ENCODE peak calls at places on chromosomes 5 and 9, in nine cellular contexts. C is NCI-H748 treated with DMSO at 0.1 percent for 48 hours; K is effector memory CD4-positive, alpha-beta T cell; T is neuronal stem cell; A is H4; N is gastrocnemius medialis; J is activated CD4-positive, alpha-beta T cell treated with anti-CD3 and anti-CD28 coated beads, Interleukin-2, amount 10 ng/mL, durations not matched to agents 7 days and 5 days; Q is heart right ventricle; P is NCI-H1436. V is an unnamed sample.

GRCh38 chr5:90000351-90000750 is 409.2 kb downstream of the CETN3 start:
- DNase-seq in C (no peak), K (no peak), T (no peak), A (no peak), N (no peak), J (no peak), Q (no peak), P (no peak), V (no peak)

GRCh38 chr9:108467653-108468324 is 388.0 kb downstream of the ACTL7B start:
- DNase-seq in C (no peak), K (no peak), T (no peak), A (no peak), N (no peak), J (no peak), Q (no peak), P (no peak), V (no peak)

GRCh38 chr9:95073918-95074317 is 243.6 kb downstream of the FANCC start:
- DNase-seq in C (no peak), K (no peak), T (no peak), A (no peak), N (no peak), J (no peak), Q (no peak), P (no peak), V (no peak)

GRCh38 chr5:122421379-122422081 is 109.5 kb downstream of the SNCAIP start:
- DNase-seq in C (no peak), K (no peak), T (no peak), A (no peak), N (no peak), J (no peak), Q (no peak), P (no peak), V (no peak)

GRCh38 chr5:172553167-172553566 is 87.9 kb upstream of the NEURL1B start:
- DNase-seq in C (no peak), K (no peak), T (no peak), A (no peak), N (no peak), J (no peak), Q (no peak), P (no peak), V (no peak)

GRCh38 chr9:115118471-115119156 is 657 bp upstream of the TNC start:
- DNase-seq in C (peak), K (no peak), T (peak), A (peak), N (peak), J (no peak), Q (peak), P (peak), V (no peak)

GRCh38 chr9:121651295-121652036 is at the start of gene DAB2IP:
- DNase-seq in C (no peak), K (no peak), T (peak), A (no peak), N (no peak), J (no peak), Q (peak), P (peak), V (no peak)

GRCh38 chr9:18437315-18438200 is 36.4 kb upstream of the ADAMTSL1 start:
- DNase-seq in C (no peak), K (no peak), T (no peak), A (peak), N (no peak), J (no peak), Q (peak), P (no peak), V (no peak)

GRCh38 chr5:120151825-120152224 is 312.3 kb upstream of the PRR16 start:
- DNase-seq in C (no peak), K (no peak), T (no peak), A (no peak), N (no peak), J (no peak), Q (no peak), P (no peak), V (no peak)

GRCh38 chr9:92600742-92601261 is 65.0 kb upstream of the ECM2 start:
- DNase-seq in C (no peak), K (no peak), T (no peak), A (peak), N (no peak), J (no peak), Q (no peak), P (no peak), V (no peak)

GRCh38 chr5:169581580-169582227 is 1.9 kb upstream of the SPDL1 start:
- DNase-seq in C (peak), K (peak), T (peak), A (peak), N (peak), J (peak), Q (no peak), P (no peak), V (no peak)

GRCh38 chr5:96577909-96578308 is 84.3 kb upstream of the CAST start:
- DNase-seq in C (no peak), K (no peak), T (no peak), A (no peak), N (no peak), J (no peak), Q (no peak), P (no peak), V (no peak)

GRCh38 chr5:135894789-135895188 is 852 bp downstream of the IL9 start:
- DNase-seq in C (no peak), K (no peak), T (no peak), A (no peak), N (no peak), J (no peak), Q (no peak), P (no peak), V (no peak)

GRCh38 chr5:121695307-121695706 is 156.4 kb upstream of the FTMT start:
- DNase-seq in C (no peak), K (no peak), T (no peak), A (peak), N (no peak), J (no peak), Q (no peak), P (no peak), V (no peak)

GRCh38 chr5:174708466-174709207 is 15.7 kb upstream of the MSX2 start:
- DNase-seq in C (peak), K (no peak), T (no peak), A (no peak), N (no peak), J (no peak), Q (no peak), P (no peak), V (no peak)

GRCh38 chr9:26326473-26327044 is 566.0 kb downstream of the CAAP1 start:
- DNase-seq in C (no peak), K (no peak), T (peak), A (peak), N (no peak), J (peak), Q (no peak), P (peak), V (no peak)

GRCh38 chr5:118857700-118858099 is 130.6 kb downstream of the DTWD2 start:
- DNase-seq in C (no peak), K (no peak), T (no peak), A (peak), N (no peak), J (no peak), Q (no peak), P (no peak), V (no peak)

GRCh38 chr5:133610489-133611356 is 1.6 kb downstream of the FSTL4 start:
- DNase-seq in C (peak), K (peak), T (peak), A (no peak), N (peak), J (peak), Q (peak), P (no peak), V (no peak)

GRCh38 chr5:39187873-39188731 is 31.3 kb downstream of the FYB1 start:
- DNase-seq in C (no peak), K (no peak), T (no peak), A (no peak), N (no peak), J (peak), Q (no peak), P (no peak), V (no peak)

V was measured in NCI-H2107.